ENCODE peak calls at places on chromosomes 11 and 22, in seven cellular contexts. M, A, B, T, Z, G and P are unnamed samples.

GRCh38 chr11:27618591-27618990 is 81.7 kb downstream of the BDNF start:
- DNase-seq in Z (no peak), M (no peak), A (peak; percentile 7), B (no peak), T (no peak), G (no peak), P (no peak)

GRCh38 chr11:57649826-57650738 is at the start of gene YPEL4:
- DNase-seq in B (peak; percentile 62), G (peak; percentile 85), A (peak; percentile 74), T (peak; percentile 57), Z (no peak), M (no peak), P (peak; percentile 46)

GRCh38 chr22:48556751-48557150 is 1270.9 kb downstream of the BRD1 start:
- DNase-seq in Z (no peak), M (no peak), G (no peak), T (no peak), A (no peak), B (no peak), P (no peak)

GRCh38 chr11:128530119-128531091 is 57.0 kb downstream of the ETS1 start:
- DNase-seq in B (peak; percentile 82), T (peak; percentile 44), M (peak; percentile 84), Z (no peak), G (peak; percentile 98), A (peak; percentile 97), P (peak; percentile 65)

GRCh38 chr11:77129841-77130756 is 2.1 kb downstream of the MYO7A start:
- DNase-seq in M (no peak), G (no peak), Z (no peak), A (no peak), B (no peak), T (no peak), P (no peak)

GRCh38 chr11:43508511-43508918 is 149.8 kb downstream of the TTC17 start:
- DNase-seq in M (peak; percentile 40), A (peak; percentile 70), G (peak; percentile 61), T (peak; percentile 16), B (peak; percentile 77), Z (no peak), P (peak; percentile 4)

GRCh38 chr11:46747150-46747549 is 28.1 kb downstream of the F2 start:
- DNase-seq in T (no peak), Z (no peak), M (no peak), G (no peak), B (no peak), A (no peak), P (no peak)

GRCh38 chr11:114232400-114233070 is 63.7 kb upstream of the NNMT start:
- DNase-seq in T (peak; percentile 68), M (no peak), Z (no peak), B (no peak), A (no peak), G (no peak), P (no peak)

GRCh38 chr11:3674189-3674588 is 3.0 kb upstream of the CHRNA10 start:
- DNase-seq in A (peak; percentile 11), G (peak; percentile 34), M (peak; percentile 31), T (no peak), B (peak; percentile 93), Z (no peak), P (peak; percentile 71)

GRCh38 chr22:30694171-30694637 is 470 bp upstream of the OSBP2 start:
- DNase-seq in M (no peak), Z (peak; percentile 88), A (peak; percentile 17), B (peak; percentile 21), G (no peak), T (peak; percentile 75), P (no peak)

GRCh38 chr11:64649304-64649703 is 58.3 kb downstream of the SLC22A12 start:
- DNase-seq in T (no peak), Z (no peak), A (no peak), M (no peak), G (peak; percentile 27), B (peak; percentile 9), P (no peak)

GRCh38 chr22:37018815-37019308 is 385 bp downstream of the TST start:
- DNase-seq in G (peak; percentile 58), M (no peak), T (peak; percentile 86), B (peak; percentile 25), Z (peak; percentile 83), A (peak; percentile 39), P (no peak)

GRCh38 chr11:20407344-20407743 is 19.8 kb downstream of the PRMT3 start:
- DNase-seq in G (no peak), T (no peak), A (no peak), Z (no peak), B (no peak), M (no peak), P (no peak)

GRCh38 chr11:115741376-115741775 is 237.2 kb upstream of the CADM1 start:
- DNase-seq in M (no peak), G (no peak), B (peak; percentile 32), T (no peak), A (no peak), Z (no peak), P (no peak)

GRCh38 chr11:24082860-24083259 is 414.0 kb upstream of the LUZP2 start:
- DNase-seq in T (no peak), B (no peak), M (no peak), G (no peak), Z (no peak), A (no peak), P (no peak)

GRCh38 chr11:86193297-86194095 is 51.1 kb upstream of the EED start:
- DNase-seq in T (peak; percentile 64), B (peak; percentile 69), M (no peak), Z (peak; percentile 70), G (peak; percentile 94), A (peak; percentile 81), P (peak; percentile 51)
- H3K4me3 ChIP-seq in T (no peak overlapping the region), B (no peak overlapping the region), M (no peak overlapping the region), Z (peak overlapping the region; percentile 12), G (no peak overlapping the region), A (no peak overlapping the region), P (no peak overlapping the region)

GRCh38 chr11:83520849-83521248 is 234.7 kb upstream of the CCDC90B start:
- DNase-seq in M (no peak), T (no peak), A (no peak), B (no peak), G (no peak), Z (no peak), P (no peak)

GRCh38 chr11:83523676-83524075 is 237.5 kb upstream of the CCDC90B start:
- DNase-seq in A (no peak), G (no peak), B (no peak), M (no peak), Z (no peak), T (no peak), P (no peak)

DNA sequence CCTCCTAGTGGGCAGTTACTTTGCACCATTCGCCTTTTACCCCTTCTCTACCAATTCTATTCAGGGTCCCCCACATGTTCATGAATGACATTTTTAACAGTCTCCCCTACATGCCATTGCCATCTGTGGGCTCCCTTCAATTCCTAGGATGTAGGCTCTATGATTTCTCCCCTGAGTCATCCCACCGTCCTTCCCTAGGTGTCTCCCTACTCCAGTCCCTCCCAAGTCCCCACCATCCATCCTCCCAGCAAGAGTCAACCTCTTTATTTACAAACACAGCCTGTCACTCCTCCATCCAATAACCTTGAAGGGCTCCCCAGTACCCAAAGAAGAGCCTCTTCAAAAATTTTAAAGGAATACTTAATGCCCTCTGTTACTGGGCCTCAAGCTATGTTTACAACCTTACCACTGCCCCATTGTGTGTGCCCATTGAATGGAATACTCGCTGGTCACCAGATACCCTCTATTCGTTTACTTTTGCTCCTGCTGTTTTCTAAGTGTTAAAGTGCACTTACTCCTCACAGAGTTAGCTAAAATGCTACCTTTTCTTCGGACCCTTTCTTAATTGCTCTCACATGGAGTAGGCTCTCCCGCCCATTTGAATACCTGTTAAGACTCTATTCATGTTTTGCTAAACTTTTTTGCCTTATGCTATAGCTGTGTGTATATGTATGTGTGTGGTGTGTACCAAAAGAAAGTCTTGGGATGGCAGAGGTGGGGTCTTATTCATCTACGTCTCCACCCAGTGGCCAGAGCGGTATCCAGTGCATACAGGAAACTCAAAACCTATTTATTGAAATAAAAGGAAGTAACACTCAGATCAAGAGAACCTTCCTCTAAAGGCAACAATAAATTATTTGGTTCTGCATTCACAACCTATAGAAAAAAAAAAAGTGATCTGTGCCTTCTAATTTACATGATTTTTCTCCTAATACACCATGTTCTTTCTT is 235.8 kb upstream of the CCDC90B start:
- DNase-seq in G (no peak), Z (no peak), B (no peak), A (peak; percentile 34), T (no peak), M (no peak), P (no peak)
- TF ChIP-seq CTCF in G (no peak), Z (no peak), B (peak; percentile 54), A (peak; percentile 56), T (no peak), M (peak; percentile 35), P (peak; percentile 6)

GRCh38 chr11:111909378-111909777 is 2.2 kb downstream of the CRYAB start:
- DNase-seq in A (no peak), B (no peak), G (no peak), M (no peak), Z (no peak), T (no peak), P (no peak)

GRCh38 chr11:111910637-111911562 is 670 bp downstream of the CRYAB start:
- DNase-seq in T (no peak), B (peak; percentile 36), Z (no peak), G (no peak), M (no peak), A (no peak), P (no peak)

GRCh38 chr11:111911563-111912401 is at the start of gene CRYAB:
- DNase-seq in T (peak; percentile 68), G (peak; percentile 83), M (peak; percentile 95), A (peak; percentile 98), B (peak; percentile 93), Z (peak; percentile 78), P (peak; percentile 27)

GRCh38 chr11:111906680-111907079 is 4.9 kb downstream of the CRYAB start:
- DNase-seq in M (no peak), A (no peak), G (no peak), B (no peak), Z (no peak), T (no peak), P (no peak)

DNA sequence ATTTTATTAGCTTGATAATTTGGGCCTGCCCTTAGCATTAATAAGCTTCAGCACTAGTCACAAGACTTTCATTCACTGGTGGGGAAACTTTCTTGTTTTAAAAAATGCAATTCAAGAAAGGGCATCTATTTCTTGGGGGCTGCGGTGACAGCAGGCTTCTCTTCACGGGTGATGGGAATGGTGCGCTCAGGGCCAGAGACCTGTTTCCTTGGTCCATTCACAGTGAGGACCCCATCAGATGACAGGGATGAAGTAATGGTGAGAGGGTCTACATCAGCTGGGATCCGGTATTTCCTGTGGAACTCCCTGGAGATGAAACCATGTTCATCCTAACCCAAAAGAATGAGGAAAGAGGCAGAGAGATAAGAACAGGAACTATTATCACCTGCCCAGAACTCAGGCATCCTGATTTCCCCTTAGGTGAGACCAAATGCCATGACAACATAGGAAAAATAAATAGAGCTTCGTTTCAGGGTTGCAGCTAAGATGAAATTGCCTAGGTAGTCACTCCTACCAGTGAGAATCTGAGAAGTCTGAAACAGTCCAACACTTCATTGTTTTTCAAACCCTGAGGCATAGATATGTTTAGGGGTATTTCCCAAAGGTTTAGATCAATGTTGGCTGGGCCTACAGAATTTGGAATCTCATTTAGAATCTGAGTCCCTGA is 2.8 kb downstream of the CRYAB start:
- DNase-seq in B (no peak), Z (no peak), A (no peak), G (no peak), M (no peak), T (no peak), P (no peak)
- H3K4me3 ChIP-seq in B (no peak overlapping the region), Z (no peak overlapping the region), A (no peak overlapping the region), G (no peak overlapping the region), M (no peak overlapping the region), T (no peak overlapping the region), P (no peak overlapping the region)

DNA sequence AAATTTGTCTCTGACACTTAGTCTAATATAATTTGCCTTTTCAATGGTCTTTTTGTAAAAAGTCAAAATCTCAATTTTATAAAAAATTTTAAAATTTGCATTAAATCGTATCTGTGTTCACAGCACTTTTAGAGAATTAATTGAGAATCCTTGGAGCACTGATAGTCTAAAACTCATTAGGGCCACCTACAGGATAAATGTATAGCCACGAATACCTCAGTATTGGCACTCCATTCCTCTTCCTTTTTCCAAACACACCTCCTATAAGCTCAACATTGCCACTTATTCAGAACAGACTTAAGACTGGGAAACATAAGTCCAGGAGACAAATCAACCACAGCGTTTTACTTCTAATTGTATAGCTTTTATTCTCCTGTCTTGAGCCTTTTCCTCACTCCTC is 776.0 kb upstream of the ARHGAP42 start:
- DNase-seq in Z (no peak), T (no peak), A (no peak), M (no peak), G (no peak), B (no peak), P (no peak)
- TF ChIP-seq CTCF in Z (no peak), T (no peak), A (no peak), M (no peak), G (no peak), B (no peak), P (no peak)